ENCODE peak calls at places on chromosomes 13 and 19, in six cellular contexts. C is prostate gland; H is ovary; V is CD8-positive, alpha-beta T cell; A is H9; X is SK-N-SH. U is an unnamed sample.

GRCh38 chr13:112348642-112349345 is 27.4 kb upstream of the SPACA7 start:
- DNase-seq in A (no peak), H (no peak), V (no peak), C (no peak), X (no peak), U (no peak)

GRCh38 chr19:18418725-18419194 is 438 bp upstream of the SSBP4 start:
- DNase-seq in A (no peak), H (no peak), V (peak), C (no peak), X (no peak), U (no peak)

GRCh38 chr19:38565686-38566105 is 52.1 kb downstream of the MAP4K1 start:
- DNase-seq in C (no peak), A (no peak), V (no peak), X (no peak), H (no peak), U (no peak)

GRCh38 chr19:32068805-32069204 is 276.6 kb upstream of the ZNF507 start:
- DNase-seq in H (no peak), X (no peak), A (no peak), V (no peak), C (no peak), U (no peak)

GRCh38 chr19:46661020-46661731 is at the start of gene DACT3:
- DNase-seq in X (peak), A (peak), C (peak), V (peak), H (peak), U (peak)

GRCh38 chr19:881385-882071 is 11.5 kb downstream of the MED16 start:
- DNase-seq in X (no peak), V (no peak), C (no peak), H (no peak), A (no peak), U (no peak)

GRCh38 chr19:48833977-48834376 is 2.3 kb downstream of the HSD17B14 start:
- DNase-seq in V (no peak), C (no peak), X (no peak), A (peak), H (no peak), U (no peak)

GRCh38 chr19:2089001-2089711 is 7.0 kb downstream of the MOB3A start:
- DNase-seq in X (peak), H (peak), A (no peak), C (peak), V (no peak), U (no peak)

GRCh38 chr19:18202759-18203407 is 959 bp downstream of the RAB3A start:
- DNase-seq in A (peak), V (peak), H (peak), X (peak), C (no peak), U (peak)

GRCh38 chr19:35740423-35741215 is 1.6 kb downstream of the IGFLR1 start:
- DNase-seq in A (peak), V (peak), H (peak), C (peak), X (peak), U (peak)
- TF ChIP-seq CTCF in A (peak), V (no peak), H (no peak), C (no peak), X (peak), U (no peak)

GRCh38 chr13:33235078-33235477 is 50.5 kb downstream of the STARD13 start:
- DNase-seq in A (no peak), V (no peak), C (no peak), H (no peak), X (no peak), U (no peak)
- TF ChIP-seq CTCF in A (no peak), V (no peak), C (no peak), H (no peak), X (no peak), U (no peak)

DNA sequence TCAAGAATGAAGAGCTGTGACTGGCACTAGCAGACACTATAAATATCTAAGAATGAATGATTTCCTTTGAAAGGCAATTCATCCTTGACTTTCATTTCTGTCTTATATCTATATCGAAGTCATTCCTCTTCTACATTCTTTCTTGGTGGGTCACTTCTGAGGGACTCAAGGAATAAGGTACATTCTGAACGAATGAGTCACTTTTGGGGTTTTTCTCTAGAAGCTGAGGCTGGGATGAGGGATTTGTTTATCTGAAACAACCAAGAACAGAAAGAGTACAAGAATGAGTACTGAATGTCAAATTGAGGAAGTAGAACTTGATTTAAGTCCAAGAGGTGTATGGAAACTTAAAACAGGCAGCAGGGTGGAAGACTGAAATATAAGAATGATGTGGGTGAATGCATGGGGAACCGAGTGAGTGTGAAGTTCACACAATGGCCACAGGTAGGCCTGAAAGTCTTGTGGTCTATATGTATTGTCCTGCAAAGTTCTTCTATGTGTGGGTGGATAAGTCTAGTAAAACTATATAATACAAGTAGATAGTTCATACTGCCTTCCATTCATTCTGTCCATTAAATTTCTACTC is 343.9 kb downstream of the OXGR1 start:
- DNase-seq in V (no peak), A (no peak), H (no peak), C (no peak), X (no peak), U (no peak)
- TF ChIP-seq CTCF in V (no peak), A (peak), H (no peak), C (no peak), X (peak), U (peak)

GRCh38 chr13:45267215-45267614 is 66.4 kb upstream of the KCTD4 start:
- DNase-seq in X (no peak), A (no peak), C (no peak), V (no peak), H (no peak), U (no peak)

DNA sequence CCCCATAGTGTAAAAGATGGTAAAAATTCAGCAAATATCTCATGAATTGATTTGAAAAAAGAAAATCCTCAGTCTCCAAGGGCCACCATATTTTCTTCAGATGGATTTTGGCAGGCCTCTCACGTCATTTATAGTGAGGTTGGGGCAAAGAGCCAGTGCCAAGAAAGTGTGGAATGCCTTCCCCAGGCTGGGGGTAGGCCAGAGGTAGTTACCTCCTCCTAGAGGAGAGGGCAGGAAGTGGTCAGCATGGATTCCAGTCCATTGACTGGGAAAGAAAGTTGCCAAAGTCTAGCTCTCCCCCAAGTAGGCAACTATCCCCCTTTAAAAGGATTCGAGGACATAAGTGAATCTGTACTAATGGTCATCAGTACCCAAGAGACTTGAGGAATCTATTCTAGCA is 68.4 kb upstream of the KCTD4 start:
- DNase-seq in V (no peak), A (no peak), H (no peak), X (no peak), C (no peak), U (no peak)
- TF ChIP-seq CTCF in V (no peak), A (peak), H (no peak), X (no peak), C (no peak), U (no peak)

GRCh38 chr19:45253396-45254027 is 2.4 kb downstream of the MARK4 start:
- DNase-seq in V (no peak), C (no peak), H (no peak), X (no peak), A (no peak), U (no peak)

GRCh38 chr19:45250832-45251451 is at the start of gene MARK4:
- DNase-seq in H (peak), C (peak), X (peak), V (peak), A (peak), U (peak)

GRCh38 chr19:45249261-45250033 is 1.6 kb upstream of the MARK4 start:
- DNase-seq in V (no peak), A (no peak), H (no peak), X (no peak), C (no peak), U (no peak)

GRCh38 chr19:45250216-45250831 is 747 bp upstream of the MARK4 start:
- DNase-seq in V (no peak), X (peak), A (no peak), H (peak), C (no peak), U (no peak)

GRCh38 chr19:45251452-45252354 is 632 bp downstream of the MARK4 start:
- DNase-seq in X (peak), H (peak), A (no peak), V (no peak), C (no peak), U (peak)
- TF ChIP-seq CTCF in X (peak), H (no peak), A (no peak), V (no peak), C (no peak), U (no peak)

DNA sequence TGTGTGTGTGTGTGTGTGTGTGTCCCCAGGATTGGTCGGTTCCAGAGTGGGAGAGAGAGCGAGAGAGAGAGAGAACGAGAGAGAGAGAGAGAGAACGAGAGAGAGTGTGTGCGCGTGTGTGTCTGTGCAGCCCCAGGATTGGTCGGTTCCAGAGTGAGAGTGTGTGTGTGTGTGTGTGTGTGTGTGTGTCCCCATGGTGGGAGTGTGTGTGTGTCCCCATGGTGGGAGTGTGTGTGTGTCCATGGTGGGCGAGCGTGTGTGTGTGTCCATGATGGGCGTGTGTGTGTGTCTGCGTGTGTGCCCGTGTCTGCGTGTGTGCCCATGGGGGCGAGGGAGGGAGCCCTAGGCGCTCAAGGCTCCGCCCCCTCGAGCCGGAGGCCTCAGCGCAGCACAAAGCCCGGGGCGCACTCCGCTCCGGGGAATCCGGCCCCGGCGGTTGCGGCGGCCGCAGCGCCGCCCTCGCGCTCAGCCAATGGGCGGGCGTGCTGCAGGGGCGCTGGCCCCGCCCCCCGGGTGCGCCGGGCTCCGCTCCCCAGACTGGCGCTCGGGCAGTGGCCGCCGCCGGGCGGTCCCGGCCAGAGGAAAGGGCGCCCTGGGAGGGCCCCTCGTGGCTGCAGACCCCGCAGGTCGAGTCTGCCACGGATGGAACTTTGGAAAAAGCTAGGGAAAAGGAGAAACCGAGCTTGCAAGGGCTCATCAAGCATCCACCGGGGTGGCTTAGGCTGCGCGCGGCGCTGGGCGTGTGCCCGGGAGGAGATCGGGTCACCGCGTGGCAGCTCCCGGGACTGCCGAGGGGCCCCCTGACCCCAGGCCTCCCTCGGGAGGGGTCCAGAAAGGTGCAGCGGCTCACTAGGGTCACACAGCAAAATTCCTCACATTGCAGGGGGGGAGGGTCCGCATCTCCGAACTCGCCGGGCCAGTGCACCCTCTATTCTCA is 96.2 kb downstream of the INSR start:
- DNase-seq in X (peak), A (peak), V (peak), H (peak), C (peak), U (peak)
- TF ChIP-seq CTCF in X (peak), A (peak), V (no peak), H (no peak), C (peak), U (peak)

GRCh38 chr13:97325738-97326137 is 103.6 kb downstream of the MBNL2 start:
- DNase-seq in V (no peak), H (no peak), A (no peak), X (no peak), C (no peak), U (no peak)
- TF ChIP-seq CTCF in V (no peak), H (no peak), A (no peak), X (no peak), C (no peak), U (no peak)